ENCODE peak calls at places on chromosome 12, in six cellular contexts. C, G, H, W, R and U are unnamed samples.
A peak's percentile ranks its signal among the peaks of the same experiment; 100 is the strongest.

GRCh38 chr12:88743946-88744685 is 163.8 kb upstream of the KITLG start:
- DNase-seq in C (no peak), H (no peak), G (no peak), W (no peak), R (no peak), U (no peak)

GRCh38 chr12:99611117-99611516 is 36.4 kb upstream of the GARIN6 start:
- DNase-seq in W (no peak), R (no peak), G (no peak), H (no peak), C (no peak), U (no peak)

GRCh38 chr12:31482816-31483215 is 108.1 kb downstream of the DENND5B start:
- DNase-seq in C (no peak), W (no peak), H (no peak), G (no peak), R (no peak), U (no peak)

GRCh38 chr12:5257763-5258475 is 174.0 kb upstream of the NTF3 start:
- DNase-seq in C (no peak), G (no peak), H (no peak), R (no peak), W (no peak), U (no peak)

GRCh38 chr12:1773937-1774655 is 46.3 kb upstream of the LRTM2 start:
- DNase-seq in G (no peak), R (no peak), H (no peak), C (no peak), W (no peak), U (no peak)

GRCh38 chr12:131098178-131098981 is 144.7 kb downstream of the ADGRD1 start:
- DNase-seq in C (no peak), H (no peak), R (no peak), W (no peak), G (peak; percentile 15), U (no peak)

GRCh38 chr12:47878293-47878917 is 26.4 kb downstream of the VDR start:
- DNase-seq in G (no peak), H (no peak), R (no peak), W (no peak), C (no peak), U (no peak)

GRCh38 chr12:82862069-82862841 is 175.5 kb downstream of the TMTC2 start:
- DNase-seq in H (peak; percentile 41), R (no peak), G (no peak), C (no peak), W (no peak), U (no peak)

GRCh38 chr12:94942663-94943062 is 60.8 kb downstream of the NDUFA12 start:
- DNase-seq in C (no peak), W (no peak), H (no peak), G (no peak), R (no peak), U (no peak)

GRCh38 chr12:71475280-71475679 is 35.7 kb downstream of the LGR5 start:
- DNase-seq in R (no peak), C (no peak), G (no peak), W (no peak), H (no peak), U (no peak)

GRCh38 chr12:121246893-121247557 is 37.1 kb downstream of the P2RX4 start:
- DNase-seq in W (no peak), H (no peak), R (no peak), G (no peak), C (no peak), U (no peak)

GRCh38 chr12:106894774-106895173 is 60.9 kb upstream of the TMEM263 start:
- DNase-seq in G (no peak), H (no peak), C (no peak), R (no peak), W (no peak), U (no peak)

GRCh38 chr12:52230364-52231281 is 2.4 kb upstream of the KRT7 start:
- DNase-seq in H (peak; percentile 85), W (no peak), R (no peak), C (no peak), G (peak; percentile 80), U (no peak)